ENCODE peak calls at places on chromosomes 3 and 15, in four cellular contexts. One of them, this sample, is unnamed.

GRCh38 chr15:91469627-91470567 is 369.8 kb downstream of the SV2B start:
- DNase-seq in K562: peak; percentile 35
- DNase-seq in H1: no peak
- DNase-seq in GM12878: no peak
- DNase-seq in this sample: no peak

GRCh38 chr3:44584646-44585501 is at the start of gene ZNF660:
- DNase-seq in K562: peak; percentile 13
- DNase-seq in GM12878: no peak
- DNase-seq in H1: peak; percentile 81
- DNase-seq in this sample: no peak

GRCh38 chr15:75646944-75647364 is 758 bp upstream of the SNX33 start:
- DNase-seq in K562: peak; percentile 34
- DNase-seq in H1: no peak
- DNase-seq in GM12878: no peak
- DNase-seq in this sample: no peak

GRCh38 chr3:124802702-124803101 is 72.5 kb downstream of the UMPS start:
- DNase-seq in H1: no peak
- DNase-seq in GM12878: no peak
- DNase-seq in K562: no peak
- DNase-seq in this sample: no peak

GRCh38 chr15:95095250-95095649 is 863.9 kb downstream of the MCTP2 start:
- DNase-seq in GM12878: no peak
- DNase-seq in K562: no peak
- DNase-seq in H1: no peak
- DNase-seq in this sample: no peak

GRCh38 chr15:88791637-88792036 is 11.6 kb upstream of the ACAN start:
- DNase-seq in H1: no peak
- DNase-seq in K562: no peak
- DNase-seq in GM12878: no peak
- DNase-seq in this sample: no peak

GRCh38 chr15:72203507-72203837 is 5.9 kb upstream of the GRAMD2A start:
- DNase-seq in GM12878: no peak
- DNase-seq in H1: no peak
- DNase-seq in K562: no peak
- DNase-seq in this sample: no peak

GRCh38 chr15:70125605-70126004 is 27.9 kb upstream of the TLE3 start:
- DNase-seq in K562: no peak
- DNase-seq in GM12878: no peak
- DNase-seq in H1: no peak
- DNase-seq in this sample: no peak

GRCh38 chr3:22713936-22714335 is 489.2 kb upstream of the UBE2E2 start:
- DNase-seq in K562: no peak
- DNase-seq in GM12878: no peak
- DNase-seq in H1: no peak
- DNase-seq in this sample: no peak

GRCh38 chr3:146561879-146562278 is 17.5 kb upstream of the PLSCR1 start:
- DNase-seq in K562: no peak
- DNase-seq in H1: no peak
- DNase-seq in GM12878: no peak
- DNase-seq in this sample: peak; percentile 28

GRCh38 chr3:55485208-55485791 is 1.8 kb downstream of the WNT5A start:
- DNase-seq in K562: peak; percentile 65
- DNase-seq in H1: no peak
- DNase-seq in GM12878: peak; percentile 32
- DNase-seq in this sample: no peak

GRCh38 chr3:59773970-59774369 is 724.1 kb upstream of the CFAP20DC start:
- DNase-seq in H1: no peak
- DNase-seq in K562: no peak
- DNase-seq in GM12878: no peak
- DNase-seq in this sample: no peak

GRCh38 chr3:59771760-59772159 is 721.9 kb upstream of the CFAP20DC start:
- DNase-seq in GM12878: no peak
- DNase-seq in H1: no peak
- DNase-seq in K562: no peak
- DNase-seq in this sample: no peak

GRCh38 chr3:59774613-59775012 is 724.8 kb upstream of the CFAP20DC start:
- DNase-seq in GM12878: no peak
- DNase-seq in H1: no peak
- DNase-seq in K562: no peak
- DNase-seq in this sample: no peak

GRCh38 chr3:59775106-59775505 is 725.3 kb upstream of the CFAP20DC start:
- DNase-seq in GM12878: no peak
- DNase-seq in K562: no peak
- DNase-seq in H1: no peak
- DNase-seq in this sample: no peak

GRCh38 chr3:59772416-59773408 is 722.9 kb upstream of the CFAP20DC start:
- DNase-seq in H1: no peak
- DNase-seq in GM12878: no peak
- DNase-seq in K562: no peak
- DNase-seq in this sample: no peak
- TF ChIP-seq EGR1 in H1: no peak
- TF ChIP-seq EGR1 in GM12878: no peak
- TF ChIP-seq EGR1 in K562: no peak
- TF ChIP-seq EGR1 in this sample: no peak

DNA sequence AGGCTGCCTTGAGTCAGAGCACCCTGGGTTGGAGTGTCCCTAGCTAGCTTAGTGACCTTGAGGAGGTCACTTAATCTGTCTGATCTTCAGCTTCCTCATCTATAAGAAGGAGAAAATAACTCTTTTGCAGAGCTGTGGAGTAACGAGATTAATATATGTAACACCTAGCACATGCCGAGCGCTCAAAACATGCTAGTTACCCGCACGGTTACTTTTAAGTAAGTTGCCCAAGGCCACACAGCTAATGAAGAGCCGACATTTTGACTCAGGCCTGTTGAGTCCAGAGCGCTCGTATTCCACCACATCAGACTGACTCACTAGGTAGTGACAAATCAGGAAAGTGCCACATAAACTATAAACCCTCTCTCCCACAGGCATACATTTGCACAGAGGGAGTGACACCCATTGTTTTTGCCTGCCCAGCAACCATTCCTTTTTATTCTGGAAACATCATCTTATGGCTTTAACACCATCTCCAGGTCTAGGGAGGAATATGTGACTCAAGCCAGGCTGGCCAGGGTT is 42.4 kb downstream of the BHLHE40 start:
- DNase-seq in GM12878: no peak
- DNase-seq in H1: no peak
- DNase-seq in K562: peak; percentile 55
- DNase-seq in this sample: peak; percentile 80
- TF ChIP-seq CTCF in GM12878: no peak
- TF ChIP-seq CTCF in H1: no peak
- TF ChIP-seq CTCF in K562: peak; percentile 33
- TF ChIP-seq CTCF in this sample: no peak

GRCh38 chr15:78552597-78552996 is 12.4 kb downstream of the PSMA4 start:
- DNase-seq in H1: no peak
- DNase-seq in GM12878: no peak
- DNase-seq in K562: no peak
- DNase-seq in this sample: no peak

GRCh38 chr15:78550815-78551214 is 10.6 kb downstream of the PSMA4 start:
- DNase-seq in H1: no peak
- DNase-seq in GM12878: no peak
- DNase-seq in K562: no peak
- DNase-seq in this sample: no peak

GRCh38 chr15:78551902-78552301 is 11.7 kb downstream of the PSMA4 start:
- DNase-seq in K562: no peak
- DNase-seq in GM12878: no peak
- DNase-seq in H1: no peak
- DNase-seq in this sample: no peak

GRCh38 chr15:78550194-78550593 is 9.9 kb downstream of the PSMA4 start:
- DNase-seq in H1: no peak
- DNase-seq in GM12878: no peak
- DNase-seq in K562: no peak
- DNase-seq in this sample: no peak
- H3K36me3 ChIP-seq in H1: peaks cover 57% of the 10 kb centered on the region
- H3K36me3 ChIP-seq in GM12878: peaks cover 28% of the 10 kb centered on the region
- H3K36me3 ChIP-seq in K562: peaks cover 61% of the 10 kb centered on the region
- H3K36me3 ChIP-seq in this sample: peaks cover 55% of the 10 kb centered on the region

DNA sequence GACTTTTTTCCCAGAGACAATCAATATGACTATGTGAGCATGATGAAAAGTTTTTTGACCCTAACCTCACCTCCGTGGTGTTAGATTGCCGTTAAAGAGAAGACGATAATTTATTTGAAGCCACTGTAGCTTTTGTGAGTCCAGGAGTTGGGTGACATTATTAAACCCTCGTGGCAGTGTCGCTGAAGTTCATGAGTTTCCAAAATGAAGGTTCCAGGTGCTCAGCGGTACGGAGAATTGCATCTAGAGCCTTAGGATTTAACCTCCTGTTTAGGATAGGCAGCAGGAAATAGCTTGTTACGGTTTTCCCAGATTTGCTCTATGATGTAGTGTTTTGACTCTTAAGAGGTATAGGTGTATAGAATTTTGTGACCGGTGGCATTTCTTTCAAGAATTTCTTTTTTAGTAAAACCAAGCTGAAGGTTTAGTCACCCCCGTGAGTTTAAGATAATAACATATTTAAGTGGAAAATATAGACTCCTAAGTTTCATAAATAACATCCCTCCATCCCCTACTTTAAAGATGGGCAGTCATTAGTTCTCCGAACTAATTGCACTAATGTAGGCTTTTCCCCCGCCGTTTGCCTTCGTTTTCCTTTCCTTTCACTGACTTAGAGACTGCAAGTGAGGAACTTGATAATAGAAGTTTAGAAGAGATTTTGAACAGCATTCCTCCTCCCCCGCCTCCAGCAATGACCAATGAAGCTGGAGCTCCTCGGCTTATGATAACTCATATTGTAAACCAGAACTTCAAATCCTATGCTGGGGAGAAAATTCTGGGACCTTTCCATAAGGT is 2.0 kb downstream of the SMC4 start:
- DNase-seq in K562: peak; percentile 60
- DNase-seq in H1: no peak
- DNase-seq in GM12878: no peak
- DNase-seq in this sample: no peak
- TF ChIP-seq EGR1 in K562: peak; percentile 74
- TF ChIP-seq EGR1 in H1: no peak
- TF ChIP-seq EGR1 in GM12878: no peak
- TF ChIP-seq EGR1 in this sample: no peak

GRCh38 chr15:35519536-35520149 is 26.3 kb downstream of the DPH6 start:
- DNase-seq in H1: no peak
- DNase-seq in GM12878: peak; percentile 19
- DNase-seq in K562: no peak
- DNase-seq in this sample: peak; percentile 28
- TF ChIP-seq CTCF in H1: peak; percentile 26
- TF ChIP-seq CTCF in GM12878: peak; percentile 41
- TF ChIP-seq CTCF in K562: peak; percentile 75
- TF ChIP-seq CTCF in this sample: peak; percentile 77

This sample was measured in HCT116.